ENCODE peak calls at places on chromosomes 16 and 17, in six cellular contexts. Q is fibroblast of the conjunctiva, D is omental fat pad, T is M059J, Y is fibroblast of mammary gland, W is dermis blood vessel endothelial cell. V is an unnamed sample.
A peak's percentile ranks its signal among the peaks of the same experiment; 100 is the strongest.

GRCh38 chr16:85363427-85363826 is 249.7 kb upstream of the GSE1 start:
- DNase-seq in T (no peak), W (no peak), Y (no peak), D (no peak), Q (no peak), V (no peak)

GRCh38 chr17:69812240-69812837 is 262.7 kb upstream of the KCNJ16 start:
- DNase-seq in D (no peak), Y (no peak), W (no peak), T (no peak), Q (no peak), V (no peak)

GRCh38 chr17:73196500-73196899 is 3.6 kb downstream of the COG1 start:
- DNase-seq in Q (no peak), Y (no peak), D (no peak), W (peak; percentile 74), T (no peak), V (no peak)

GRCh38 chr17:78124081-78124835 is 4.3 kb downstream of the TMC6 start:
- DNase-seq in D (no peak), Y (no peak), T (no peak), Q (no peak), W (no peak), V (no peak)

GRCh38 chr16:67000384-67001158 is 12.2 kb downstream of the CES4A start:
- DNase-seq in Y (no peak), W (peak; percentile 43), D (no peak), T (no peak), Q (no peak), V (no peak)

GRCh38 chr16:57960310-57960709 is 10.6 kb downstream of the CNGB1 start:
- DNase-seq in T (no peak), Y (no peak), Q (no peak), W (no peak), D (no peak), V (no peak)

GRCh38 chr16:2256531-2257140 is 5.2 kb upstream of the ECI1 start:
- DNase-seq in Q (no peak), D (no peak), Y (no peak), W (no peak), T (no peak), V (no peak)

GRCh38 chr17:19724501-19725420 is 8.4 kb upstream of the SLC47A2 start:
- DNase-seq in Q (no peak), D (no peak), W (peak; percentile 44), T (no peak), Y (peak; percentile 8), V (no peak)

GRCh38 chr16:1971678-1972489 is at the start of gene TBL3:
- DNase-seq in Q (peak; percentile 79), D (peak; percentile 75), T (peak; percentile 93), W (peak; percentile 97), Y (peak; percentile 91), V (peak; percentile 91)

GRCh38 chr17:58153046-58153445 is 4.9 kb downstream of the OR4D1 start:
- DNase-seq in W (peak; percentile 6), T (no peak), Y (no peak), D (no peak), Q (no peak), V (no peak)

GRCh38 chr17:64149196-64149595 is 19.3 kb upstream of the ERN1 start:
- DNase-seq in D (no peak), T (no peak), Y (no peak), Q (no peak), W (no peak), V (no peak)

GRCh38 chr17:80511222-80512180 is 33.1 kb upstream of the RPTOR start:
- DNase-seq in Y (no peak), T (no peak), Q (no peak), D (no peak), W (no peak), V (no peak)

GRCh38 chr16:59164461-59164860 is 430.3 kb upstream of the GOT2 start:
- DNase-seq in Q (no peak), W (peak; percentile 3), Y (no peak), D (no peak), T (peak; percentile 7), V (no peak)

GRCh38 chr17:3804503-3804931 is 3.5 kb upstream of the ITGAE start:
- DNase-seq in Q (no peak), T (peak; percentile 21), W (peak; percentile 41), D (no peak), Y (peak; percentile 62), V (no peak)

GRCh38 chr17:72234951-72235350 is 114.1 kb downstream of the SOX9 start:
- DNase-seq in D (no peak), T (no peak), W (no peak), Y (no peak), Q (no peak), V (no peak)

GRCh38 chr16:25007284-25007984 is 7.7 kb downstream of the ARHGAP17 start:
- DNase-seq in D (no peak), Q (peak; percentile 75), W (no peak), T (peak; percentile 84), Y (peak; percentile 87), V (no peak)

GRCh38 chr17:70434536-70435490 is 265.5 kb downstream of the KCNJ2 start:
- DNase-seq in Q (no peak), W (no peak), Y (no peak), T (no peak), D (no peak), V (no peak)

GRCh38 chr17:74757502-74757901 is 9.1 kb downstream of the NHERF1 start:
- DNase-seq in D (no peak), Y (no peak), T (peak; percentile 67), W (peak; percentile 41), Q (no peak), V (peak; percentile 66)

GRCh38 chr17:17994271-17994670 is 21.6 kb downstream of the DRC3 start:
- DNase-seq in D (no peak), Y (peak; percentile 15), Q (no peak), T (peak; percentile 17), W (peak; percentile 50), V (peak; percentile 34)

GRCh38 chr16:68085259-68086071 is at the start of gene NFATC3:
- DNase-seq in T (peak; percentile 94), Q (peak; percentile 93), Y (peak; percentile 92), D (peak; percentile 86), W (peak; percentile 98), V (no peak)

GRCh38 chr16:88805340-88805715 is 1.7 kb downstream of the CDT1 start:
- DNase-seq in W (no peak), T (no peak), D (no peak), Y (no peak), Q (no peak), V (no peak)

GRCh38 chr16:87705780-87706277 is 60.0 kb downstream of the KLHDC4 start:
- DNase-seq in W (no peak), T (no peak), D (no peak), Y (no peak), Q (no peak), V (no peak)

GRCh38 chr17:1170739-1171138 is 9.0 kb downstream of the ABR start:
- DNase-seq in Q (no peak), T (no peak), Y (no peak), W (no peak), D (no peak), V (no peak)

GRCh38 chr16:17377360-17378324 is 93.1 kb downstream of the XYLT1 start:
- DNase-seq in T (no peak), W (no peak), Y (peak; percentile 59), Q (no peak), D (no peak), V (no peak)

GRCh38 chr17:1313270-1314005 is 34.0 kb downstream of the TRARG1 start:
- DNase-seq in W (no peak), D (no peak), Q (no peak), Y (peak; percentile 51), T (no peak), V (no peak)

GRCh38 chr17:44389723-44390202 is 314 bp upstream of the ITGA2B start:
- DNase-seq in Q (no peak), W (no peak), T (no peak), D (no peak), Y (no peak), V (no peak)

GRCh38 chr16:89960966-89961365 is 12.4 kb downstream of the DEF8 start:
- DNase-seq in Y (no peak), T (no peak), W (no peak), D (no peak), Q (no peak), V (no peak)

GRCh38 chr16:5928476-5929055 is 831.0 kb upstream of the EEF2KMT start:
- DNase-seq in Y (no peak), Q (no peak), T (no peak), W (no peak), D (no peak), V (no peak)

V was measured in A172.